ENCODE peak calls at places on chromosomes 7 and 10, in six cellular contexts. A is A549, J is spleen, I is coronary artery, P is heart right ventricle, B is body of pancreas. Q is an unnamed sample.

GRCh38 chr10:132439424-132440163 is 42.6 kb downstream of the PWWP2B start:
- DNase-seq in A (no peak), J (peak), I (no peak), P (no peak), B (no peak), Q (no peak)

GRCh38 chr7:30412810-30413504 is 65.6 kb downstream of the NOD1 start:
- DNase-seq in A (peak), J (no peak), I (no peak), P (peak), B (peak), Q (peak)

GRCh38 chr10:132231656-132232552 is 45.2 kb downstream of the DPYSL4 start:
- DNase-seq in A (no peak), J (no peak), I (no peak), P (no peak), B (no peak), Q (no peak)

GRCh38 chr10:86603256-86603655 is 51.1 kb upstream of the OPN4 start:
- DNase-seq in A (no peak), J (no peak), I (no peak), P (no peak), B (no peak), Q (no peak)

GRCh38 chr10:117621196-117621595 is 78.7 kb downstream of the EMX2 start:
- DNase-seq in A (no peak), J (no peak), I (no peak), P (no peak), B (no peak), Q (no peak)

GRCh38 chr7:143456992-143457793 is 13.9 kb downstream of the TAS2R60 start:
- DNase-seq in A (no peak), J (no peak), I (no peak), P (no peak), B (no peak), Q (no peak)

GRCh38 chr7:27303021-27303420 is 60.4 kb downstream of the EVX1 start:
- DNase-seq in A (no peak), J (no peak), I (no peak), P (no peak), B (no peak), Q (no peak)

GRCh38 chr10:97765201-97765600 is 6.6 kb downstream of the SFRP5 start:
- DNase-seq in A (no peak), J (peak), I (no peak), P (no peak), B (peak), Q (peak)

GRCh38 chr10:4141471-4141870 is 356.5 kb upstream of the KLF6 start:
- DNase-seq in A (no peak), J (no peak), I (no peak), P (no peak), B (no peak), Q (no peak)

GRCh38 chr10:29163746-29164145 is 125.1 kb upstream of the LYZL1 start:
- DNase-seq in A (peak), J (no peak), I (no peak), P (peak), B (no peak), Q (no peak)

GRCh38 chr7:93226310-93226709 is at the start of gene HEPACAM2:
- DNase-seq in A (no peak), J (no peak), I (no peak), P (no peak), B (no peak), Q (no peak)

GRCh38 chr10:103238506-103239252 is 7.0 kb upstream of the RPEL1 start:
- DNase-seq in A (peak), J (no peak), I (no peak), P (peak), B (peak), Q (peak)

GRCh38 chr7:16975712-16976111 is 93.9 kb upstream of the AGR3 start:
- DNase-seq in A (no peak), J (no peak), I (no peak), P (no peak), B (no peak), Q (no peak)

DNA sequence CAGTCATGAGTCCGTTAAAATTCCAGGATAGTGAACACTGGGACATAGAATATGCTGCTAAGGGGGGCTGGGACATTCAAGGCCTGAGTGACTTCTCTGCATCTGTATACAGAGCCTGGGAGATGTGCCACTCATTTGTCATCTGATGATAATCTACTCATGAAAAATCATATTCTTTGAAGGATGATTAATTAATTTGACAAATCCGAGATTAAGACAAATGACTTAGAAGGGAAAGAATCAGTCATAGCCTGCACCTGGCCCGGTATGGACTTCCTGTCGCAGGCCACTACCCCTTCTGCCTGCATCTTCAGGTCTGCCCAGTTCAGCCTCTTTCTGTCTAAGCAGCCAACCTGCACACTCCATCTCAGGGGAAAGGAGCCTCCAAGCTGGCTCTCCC is 18.8 kb upstream of the FAM170B start:
- DNase-seq in A (no peak), J (no peak), I (no peak), P (no peak), B (no peak), Q (no peak)
- H3K27ac ChIP-seq in A (no peak), J (no peak), I (no peak), P (no peak), B (no peak), Q (no peak)

GRCh38 chr7:4765776-4766490 is 9.5 kb upstream of the AP5Z1 start:
- DNase-seq in A (no peak), J (no peak), I (no peak), P (no peak), B (no peak), Q (no peak)
- TF ChIP-seq CTCF in A (peak), J (no peak), I (no peak), P (no peak), B (no peak), Q (no peak)

DNA sequence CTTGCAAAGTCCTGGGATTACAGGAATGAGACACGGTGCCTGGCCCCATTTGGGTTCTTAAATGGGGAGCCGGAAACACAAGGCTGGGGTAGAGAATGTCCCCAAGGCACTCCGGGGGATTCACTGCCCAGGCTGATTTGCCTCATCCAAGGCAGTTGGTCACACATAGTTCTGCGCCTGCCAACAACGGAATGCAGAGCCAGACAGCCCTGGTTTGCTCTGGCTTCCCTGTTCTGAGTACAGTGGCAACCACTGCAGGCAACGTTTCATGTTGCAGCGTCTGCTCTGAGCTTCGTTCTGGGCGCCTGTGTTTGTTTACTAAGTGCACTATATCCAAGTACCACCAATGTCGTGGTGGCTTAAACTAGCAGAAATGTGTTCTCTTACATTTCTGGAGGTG is 61.7 kb upstream of the C1QL3 start:
- DNase-seq in A (no peak), J (no peak), I (no peak), P (no peak), B (no peak), Q (no peak)
- H3K4me3 ChIP-seq in A (no peak), J (no peak), I (no peak), P (no peak), B (no peak), Q (no peak)

DNA sequence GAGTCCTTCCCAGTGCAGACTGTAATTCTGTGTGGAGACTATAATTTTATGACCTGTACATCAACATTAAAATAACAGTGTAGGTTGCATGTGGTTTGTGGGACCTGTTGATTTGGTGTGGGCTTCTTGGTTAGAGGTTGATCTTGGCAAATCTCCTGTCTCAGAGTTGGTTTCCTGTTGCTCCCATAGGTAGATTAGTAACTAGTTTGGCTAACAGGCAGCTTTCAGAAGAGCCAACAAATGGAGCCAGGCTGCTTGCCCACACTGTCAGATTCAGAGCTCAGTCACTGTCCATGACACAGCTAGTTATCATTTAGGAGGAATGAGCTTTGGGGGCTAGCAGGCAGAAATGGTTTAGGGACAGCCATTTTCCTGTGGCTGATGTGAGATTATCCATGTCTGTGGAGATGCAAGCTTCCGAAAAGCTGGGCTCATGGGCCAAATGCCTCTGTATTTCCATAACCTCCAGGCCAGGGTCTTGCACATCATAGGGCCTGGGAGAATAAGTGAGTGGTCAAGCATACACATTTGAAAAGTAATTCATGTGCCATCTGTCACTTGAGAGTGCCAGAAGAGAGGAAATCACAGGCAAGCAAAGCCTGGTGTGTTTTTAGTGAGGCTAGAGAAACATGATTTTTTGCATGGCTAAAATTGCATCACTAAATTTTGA is 33.4 kb downstream of the CCM2 start:
- DNase-seq in A (no peak), J (no peak), I (no peak), P (no peak), B (no peak), Q (peak)
- H3K27ac ChIP-seq in A (peak), J (peak), I (no peak), P (peak), B (no peak), Q (peak)

Q was measured in WERI-Rb-1.